ENCODE peak calls at places on chromosomes 12 and 14, in five cellular contexts. T is HepG2, B is HCT116, G is K562, O is GM12878. S is an unnamed sample.

GRCh38 chr14:21308479-21309237 is 28.8 kb downstream of the RPGRIP1 start:
- DNase-seq in O (peak; percentile 88), G (peak; percentile 51), B (peak; percentile 55), T (peak; percentile 100), S (peak; percentile 92)

GRCh38 chr14:65079201-65079600 is 23.1 kb downstream of the MAX start:
- DNase-seq in T (no peak), O (no peak), G (no peak), B (no peak), S (no peak)

GRCh38 chr14:23302290-23303225 is at the start of gene PPP1R3E:
- DNase-seq in O (no peak), G (peak; percentile 69), B (no peak), T (peak; percentile 84), S (no peak)

GRCh38 chr14:49959822-49960408 is 67.0 kb downstream of the ARF6 start:
- DNase-seq in B (no peak), T (no peak), O (peak; percentile 76), G (no peak), S (no peak)

GRCh38 chr12:94663702-94664101 is 13.3 kb upstream of the TMCC3 start:
- DNase-seq in G (no peak), O (no peak), T (no peak), B (no peak), S (no peak)

GRCh38 chr14:67955241-67955640 is 135.7 kb downstream of the RAD51B start:
- DNase-seq in B (no peak), T (no peak), G (no peak), O (no peak), S (no peak)

GRCh38 chr14:96126783-96127271 is 77.8 kb upstream of the BDKRB2 start:
- DNase-seq in T (no peak), G (no peak), B (no peak), O (no peak), S (no peak)

GRCh38 chr12:119512772-119513497 is 80.6 kb upstream of the TMEM233 start:
- DNase-seq in B (no peak), T (peak; percentile 9), O (no peak), G (peak; percentile 56), S (no peak)

GRCh38 chr12:96571101-96571862 is 81.9 kb downstream of the CFAP54 start:
- DNase-seq in G (no peak), B (no peak), O (peak; percentile 93), T (no peak), S (no peak)

GRCh38 chr12:65689508-65689907 is 134.8 kb upstream of the HMGA2 start:
- DNase-seq in B (no peak), T (no peak), G (no peak), O (no peak), S (no peak)

GRCh38 chr14:56608682-56609081 is 29.1 kb downstream of the TMEM260 start:
- DNase-seq in B (peak; percentile 19), T (no peak), G (no peak), O (no peak), S (no peak)

GRCh38 chr12:85796001-85796400 is 40.2 kb downstream of the RASSF9 start:
- DNase-seq in O (no peak), T (no peak), G (no peak), B (no peak), S (no peak)

GRCh38 chr12:69028941-69029729 is 96.2 kb upstream of the CPM start:
- DNase-seq in B (no peak), G (no peak), T (no peak), O (no peak), S (no peak)

GRCh38 chr12:45259732-45260480 is 44.0 kb downstream of the ANO6 start:
- DNase-seq in B (no peak), O (no peak), G (no peak), T (peak; percentile 91), S (no peak)

GRCh38 chr12:52396656-52397055 is 9.5 kb downstream of the KRT82 start:
- DNase-seq in T (no peak), B (no peak), O (no peak), G (no peak), S (no peak)

GRCh38 chr12:13049816-13050215 is 5.6 kb downstream of the FAM234B start:
- DNase-seq in T (no peak), B (no peak), G (no peak), O (no peak), S (no peak)

GRCh38 chr14:93337143-93337753 is 4.4 kb upstream of the BTBD7 start:
- DNase-seq in O (no peak), B (no peak), T (no peak), G (no peak), S (no peak)

GRCh38 chr12:9345163-9345562 is 137.0 kb upstream of the PZP start:
- DNase-seq in T (no peak), G (no peak), B (no peak), O (no peak), S (no peak)
- H3K4me3 ChIP-seq in T (no peak overlapping the region), G (no peak overlapping the region), B (no peak overlapping the region), O (no peak overlapping the region), S (no peak overlapping the region)

DNA sequence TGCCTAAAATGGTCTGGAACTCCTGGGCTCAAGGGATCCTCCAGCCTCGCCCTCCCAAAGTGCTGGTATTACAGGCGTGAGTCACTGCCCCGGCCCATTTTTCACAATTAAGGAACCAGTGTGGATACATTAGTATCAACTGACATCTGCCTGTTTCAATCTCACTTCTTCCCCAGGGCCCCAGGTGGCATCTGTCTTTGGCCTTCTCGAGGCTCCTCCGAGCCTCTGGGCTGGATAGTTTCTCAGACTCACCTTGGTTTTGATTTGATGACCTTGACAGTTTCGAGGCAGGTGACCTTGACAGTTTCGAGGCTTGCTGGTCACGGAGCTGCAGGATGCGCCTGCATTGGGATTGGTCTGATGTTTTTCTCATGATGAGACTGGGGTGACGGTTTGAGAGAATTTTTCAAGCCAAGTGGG is 41.0 kb upstream of the NCOR2 start:
- DNase-seq in B (no peak), O (no peak), G (no peak), T (no peak), S (no peak)
- H3K27me3 ChIP-seq in B (no peaks in the 10 kb centered on the region), O (no peaks in the 10 kb centered on the region), G (no peaks in the 10 kb centered on the region), T (peaks cover 20% of the 10 kb centered on the region), S (no peaks in the 10 kb centered on the region)

DNA sequence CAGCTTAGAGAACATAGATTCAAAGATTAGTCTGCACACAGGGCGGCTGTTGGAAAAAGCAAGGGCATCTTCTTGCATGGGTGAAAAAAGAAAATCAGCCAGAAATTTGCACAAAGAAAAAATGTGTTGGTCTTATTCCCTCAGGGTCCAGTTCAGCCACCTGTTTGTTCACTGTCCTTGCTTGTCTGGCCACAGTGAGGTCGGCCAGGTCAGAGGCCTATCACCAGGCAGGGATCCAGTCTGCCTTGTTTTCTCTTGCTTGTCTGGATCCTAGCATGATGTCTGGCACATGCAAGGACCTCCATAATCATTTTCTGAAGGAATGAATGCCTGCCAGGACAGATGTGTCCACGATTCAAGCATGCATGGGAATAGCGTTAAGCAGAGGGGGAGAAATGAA is 359.1 kb upstream of the TBX3 start:
- DNase-seq in O (no peak), B (no peak), G (no peak), T (no peak), S (no peak)
- TF ChIP-seq ZNF274 in O (no peak), B (no peak), G (no peak), T (no peak), S (no peak)

DNA sequence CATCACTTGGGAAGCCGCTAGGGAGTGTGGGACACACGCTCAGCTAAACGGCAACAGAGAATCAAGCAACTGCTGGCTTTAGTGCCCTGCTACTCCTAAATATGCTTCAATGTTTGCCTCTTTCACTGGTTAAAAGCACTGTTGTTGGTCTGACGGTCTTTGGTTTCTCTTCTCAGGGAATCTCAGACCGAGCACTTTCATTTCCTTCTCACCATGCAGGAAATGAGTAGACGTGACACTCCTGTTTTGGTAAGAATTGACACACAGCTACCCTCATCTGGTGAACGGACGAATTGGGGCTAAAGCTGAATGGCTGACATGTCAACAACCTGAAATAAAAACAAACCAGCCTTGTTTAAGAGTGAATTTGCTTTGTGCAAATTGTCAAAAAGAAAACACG is 57.5 kb upstream of the PIWIL1 start:
- DNase-seq in T (no peak), O (no peak), G (no peak), B (no peak), S (no peak)
- H3K4me3 ChIP-seq in T (no peak overlapping the region), O (no peak overlapping the region), G (no peak overlapping the region), B (no peak overlapping the region), S (no peak overlapping the region)

DNA sequence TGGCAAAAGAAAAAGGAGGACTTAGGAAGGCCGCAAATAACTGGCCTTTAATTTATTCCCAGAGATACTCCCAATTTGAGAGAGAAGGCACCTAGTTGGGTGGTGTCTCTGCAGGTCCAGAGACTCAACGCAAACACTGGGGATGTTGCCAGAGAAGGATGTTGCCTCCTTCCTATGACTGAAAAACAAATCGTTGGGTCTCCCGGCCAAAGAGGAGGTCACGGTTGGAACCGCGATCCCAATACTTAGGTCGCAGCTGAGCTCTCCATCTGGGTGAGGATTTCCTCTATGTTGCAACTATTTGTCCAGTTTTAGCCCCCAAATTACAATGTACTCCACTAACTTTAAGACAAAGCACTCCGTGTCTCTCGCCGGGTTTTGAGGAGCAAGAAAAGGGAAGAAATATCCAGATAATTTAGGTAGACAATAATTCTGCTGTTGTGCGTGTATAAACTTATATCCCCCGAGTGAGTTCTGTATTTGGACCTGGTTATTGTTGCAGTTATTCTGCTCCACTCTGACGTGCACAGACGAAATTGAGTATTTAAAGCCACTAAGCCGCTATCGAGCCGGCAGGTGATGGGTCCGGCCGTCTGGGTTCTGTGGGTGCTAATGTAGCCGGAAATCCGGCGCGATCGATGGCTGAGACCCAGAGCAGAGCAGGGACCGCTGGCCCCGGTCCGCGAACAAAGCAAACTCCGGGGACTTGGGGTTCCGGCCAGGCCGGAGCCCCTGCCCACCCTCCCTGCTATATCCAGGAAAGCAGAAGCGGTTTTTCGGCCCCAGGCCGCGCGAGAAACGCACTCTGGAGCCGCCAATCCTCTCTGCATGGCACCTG is 5.7 kb downstream of the HOXC12 start:
- DNase-seq in G (no peak), O (no peak), T (no peak), B (no peak), S (no peak)
- H3K27me3 ChIP-seq in G (peaks cover 79% of the 10 kb centered on the region), O (peaks cover 36% of the 10 kb centered on the region), T (peaks cover 95% of the 10 kb centered on the region), B (no peaks in the 10 kb centered on the region), S (peaks cover 100% of the 10 kb centered on the region)

DNA sequence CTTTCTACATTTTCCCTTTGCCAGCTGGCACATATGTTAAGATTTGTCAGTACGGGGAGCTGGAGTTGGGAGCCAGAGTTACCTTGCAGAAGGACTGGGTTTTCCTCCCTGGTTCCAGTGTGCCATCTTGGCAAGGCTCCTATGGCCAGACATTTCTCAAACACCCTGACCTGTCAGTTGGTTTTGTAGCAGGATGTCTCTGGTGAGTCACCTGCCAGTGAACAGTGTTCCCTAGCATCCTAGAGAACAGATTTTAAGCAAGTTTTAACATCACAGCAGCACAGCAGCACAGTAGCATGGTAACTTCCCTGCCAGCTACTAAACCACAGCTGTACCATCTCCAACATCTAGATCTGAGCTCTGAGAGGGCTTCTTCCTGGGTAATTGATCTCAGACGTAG is 26.2 kb upstream of the KTN1 start:
- DNase-seq in O (no peak), B (no peak), G (no peak), T (no peak), S (no peak)
- TF ChIP-seq ZNF274 in O (no peak), B (no peak), G (no peak), T (no peak), S (no peak)

GRCh38 chr12:401235-402126 is at the start of gene CCDC77:
- DNase-seq in O (peak; percentile 86), G (peak; percentile 93), B (peak; percentile 83), T (peak; percentile 89), S (peak; percentile 99)
- H3K4me3 ChIP-seq in O (peak within 1 kb of the TSS; percentile 89), G (peak within 1 kb of the TSS; percentile 67), B (peak within 1 kb of the TSS; percentile 84), T (peak within 1 kb of the TSS; percentile 92), S (peak within 1 kb of the TSS; percentile 100)

S was measured in NT2/D1.